ENCODE peak calls at places on chromosome 5, in ten cellular contexts. I is lower lobe of right lung, N is PC-3, C is neural progenitor cell, Y is body of pancreas, K is Panc1, B is fibroblast of lung, E is mammary epithelial cell, W is right lobe of liver, A is DND-41. O is an unnamed sample.

GRCh38 chr5:37668524-37669047 is 171.3 kb downstream of the GDNF start:
- DNase-seq in C (no peak), I (peak; percentile 52), N (peak; percentile 99), E (peak; percentile 96), Y (peak; percentile 67), W (peak; percentile 47), B (peak; percentile 94), A (no peak), K (peak; percentile 99), O (peak; percentile 90)

GRCh38 chr5:157998021-157998504 is 139.1 kb upstream of the CLINT1 start:
- DNase-seq in N (peak; percentile 79), C (no peak), A (no peak), B (peak; percentile 39), E (peak; percentile 84), W (no peak), I (no peak), K (no peak), Y (no peak), O (no peak)

GRCh38 chr5:178430187-178431062 is 159.8 kb downstream of the COL23A1 start:
- DNase-seq in W (no peak), A (peak; percentile 2), I (peak; percentile 24), K (no peak), E (no peak), Y (peak; percentile 38), C (no peak), B (no peak), N (no peak), O (no peak)

GRCh38 chr5:72408602-72409001 is 88.4 kb downstream of the PTCD2 start:
- DNase-seq in Y (no peak), C (no peak), B (peak; percentile 69), K (no peak), I (no peak), W (no peak), A (no peak), E (no peak), N (no peak), O (no peak)

GRCh38 chr5:14064841-14065240 is 78.3 kb upstream of the TRIO start:
- DNase-seq in K (no peak), Y (no peak), I (no peak), A (no peak), N (no peak), C (no peak), E (peak; percentile 51), B (no peak), W (no peak), O (no peak)

GRCh38 chr5:65142511-65143011 is 339.2 kb downstream of the ADAMTS6 start:
- DNase-seq in E (no peak), N (peak; percentile 37), C (peak; percentile 80), A (no peak), K (no peak), Y (no peak), W (no peak), I (no peak), B (peak; percentile 31), O (peak; percentile 30)

GRCh38 chr5:132816554-132816953 is 3.5 kb downstream of the SOWAHA start:
- DNase-seq in Y (no peak), K (no peak), C (no peak), N (no peak), B (peak; percentile 47), W (no peak), E (no peak), I (no peak), A (no peak), O (no peak)

GRCh38 chr5:14184725-14185124 is 41.6 kb downstream of the TRIO start:
- DNase-seq in W (no peak), I (no peak), A (no peak), N (no peak), K (no peak), B (peak; percentile 60), C (no peak), Y (no peak), E (no peak), O (no peak)

GRCh38 chr5:169258372-169259000 is 42.5 kb downstream of the SLIT3 start:
- DNase-seq in N (no peak), W (no peak), I (no peak), E (peak; percentile 47), K (no peak), B (no peak), Y (no peak), C (no peak), A (no peak), O (peak; percentile 97)
- TF ChIP-seq CTCF in N (no peak), W (no peak), I (no peak), E (no peak), K (no peak), B (no peak), Y (no peak), C (no peak), A (no peak), O (no peak)

DNA sequence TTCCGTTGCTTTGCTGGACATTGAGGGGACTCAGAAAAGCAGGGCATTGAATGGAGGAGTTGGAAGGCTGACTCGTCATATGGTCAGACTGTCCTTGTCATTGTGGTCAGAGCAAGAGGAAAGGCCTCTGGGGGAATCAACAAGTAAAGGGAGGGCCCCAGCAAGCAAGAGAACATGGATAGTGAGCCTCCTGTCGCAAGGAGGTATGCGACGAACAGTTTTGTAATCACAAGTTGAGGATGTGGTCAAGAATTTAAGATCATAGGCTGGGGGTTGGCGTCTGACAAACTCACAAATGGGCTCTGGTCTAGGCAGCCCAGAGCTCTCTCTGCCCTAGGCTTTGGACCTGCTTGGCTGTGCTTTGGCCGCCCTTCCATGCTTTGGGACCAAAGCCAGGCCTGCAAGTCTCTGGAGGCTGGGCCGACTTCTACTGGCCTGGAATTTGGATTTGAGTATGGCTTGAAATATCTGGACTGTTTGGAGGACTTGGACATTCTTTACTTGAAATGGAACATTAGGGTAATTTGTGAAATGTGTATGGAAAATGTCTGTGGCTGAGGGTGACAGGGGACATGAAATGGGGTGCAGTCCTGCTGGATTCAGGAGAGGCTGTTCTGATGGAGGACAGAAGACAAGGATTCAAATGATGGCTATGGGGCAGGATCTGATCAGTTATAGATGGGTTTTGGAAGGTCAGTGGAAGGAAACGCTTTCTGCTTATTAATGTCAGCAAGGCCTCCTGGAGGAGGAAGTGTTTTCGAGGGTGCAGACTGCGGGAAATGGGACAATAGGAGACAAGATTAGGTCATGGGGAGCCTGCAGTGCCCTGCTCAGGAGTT is 19.2 kb upstream of the NDST1 start:
- DNase-seq in I (peak; percentile 62), W (peak; percentile 83), N (peak; percentile 67), E (no peak), A (no peak), K (no peak), C (no peak), Y (peak; percentile 61), B (peak; percentile 81), O (peak; percentile 69)
- H3K4me3 ChIP-seq in I (no peak overlapping the region), W (peak overlapping the region; percentile 94), N (peak overlapping the region; percentile 95), E (no peak overlapping the region), A (no peak overlapping the region), K (peak overlapping the region; percentile 79), C (no peak overlapping the region), Y (no peak overlapping the region), B (peak overlapping the region; percentile 62), O (peak overlapping the region; percentile 97)

GRCh38 chr5:131635755-131636479 is 888 bp upstream of the RAPGEF6 start:
- DNase-seq in N (no peak), A (no peak), Y (no peak), E (peak; percentile 18), W (no peak), B (no peak), K (no peak), I (no peak), C (no peak), O (no peak)

GRCh38 chr5:131634996-131635754 is at the start of gene RAPGEF6:
- DNase-seq in Y (peak; percentile 98), C (peak; percentile 98), A (peak; percentile 99), B (peak; percentile 100), I (peak; percentile 98), W (peak; percentile 97), K (peak; percentile 99), E (peak; percentile 100), N (peak; percentile 97), O (peak; percentile 100)

GRCh38 chr5:131633830-131634229 is 1.2 kb downstream of the RAPGEF6 start:
- DNase-seq in K (no peak), C (no peak), A (no peak), I (no peak), E (no peak), N (no peak), W (no peak), Y (no peak), B (no peak), O (no peak)

GRCh38 chr5:131637694-131638093 is 2.7 kb upstream of the RAPGEF6 start:
- DNase-seq in B (no peak), C (no peak), N (no peak), W (no peak), Y (no peak), E (no peak), A (no peak), I (no peak), K (no peak), O (no peak)

GRCh38 chr5:131634666-131634995 is 398 bp downstream of the RAPGEF6 start:
- DNase-seq in I (no peak), E (peak; percentile 54), N (peak; percentile 45), Y (peak; percentile 63), K (no peak), W (no peak), C (peak; percentile 88), A (peak; percentile 73), B (peak; percentile 51), O (no peak)
- TF ChIP-seq CTCF in I (no peak), E (no peak), N (no peak), Y (no peak), K (no peak), W (no peak), C (peak; percentile 11), A (peak; percentile 17), B (no peak), O (peak; percentile 24)

GRCh38 chr5:6552612-6553011 is 80.2 kb downstream of the NSUN2 start:
- DNase-seq in C (no peak), N (no peak), Y (no peak), A (no peak), K (no peak), I (no peak), W (no peak), E (no peak), B (no peak), O (no peak)

GRCh38 chr5:6556802-6557102 is 76.1 kb downstream of the NSUN2 start:
- DNase-seq in N (no peak), Y (no peak), E (no peak), C (no peak), A (no peak), K (no peak), W (no peak), B (no peak), I (no peak), O (no peak)

GRCh38 chr5:6556089-6556801 is 76.6 kb downstream of the NSUN2 start:
- DNase-seq in C (no peak), B (no peak), I (no peak), N (peak; percentile 32), W (no peak), A (no peak), Y (no peak), K (no peak), E (no peak), O (no peak)

GRCh38 chr5:6553986-6554385 is 78.9 kb downstream of the NSUN2 start:
- DNase-seq in B (no peak), C (no peak), Y (no peak), E (no peak), K (no peak), I (no peak), N (no peak), W (no peak), A (no peak), O (no peak)

DNA sequence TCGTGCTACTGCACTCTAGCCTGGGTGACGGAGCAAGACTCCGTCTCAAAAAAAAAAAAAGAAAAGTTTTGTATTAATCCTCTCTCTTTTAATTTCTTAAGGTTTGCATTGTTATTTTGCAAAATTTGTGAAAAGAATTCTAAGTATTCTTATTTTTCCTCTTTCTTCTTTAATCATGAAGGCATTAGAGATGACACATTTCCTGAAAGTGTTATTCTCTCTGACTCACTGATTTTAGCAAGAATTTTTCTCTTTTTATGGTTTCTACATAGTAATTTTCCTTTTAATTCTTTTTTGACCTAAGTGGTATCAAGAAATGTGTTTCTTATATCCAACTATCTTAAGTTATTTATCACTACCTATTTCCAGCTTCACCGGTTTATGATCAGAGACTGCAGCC is 78.0 kb downstream of the NSUN2 start:
- DNase-seq in B (no peak), E (no peak), I (no peak), N (no peak), W (no peak), Y (no peak), K (no peak), A (no peak), C (no peak), O (no peak)
- H3K4me3 ChIP-seq in B (no peak overlapping the region), E (no peak overlapping the region), I (no peak overlapping the region), N (no peak overlapping the region), W (no peak overlapping the region), Y (no peak overlapping the region), K (no peak overlapping the region), A (no peak overlapping the region), C (no peak overlapping the region), O (no peak overlapping the region)